ENCODE peak calls at places on chromosome X, in four cellular contexts. J, C, E and A are unnamed samples.

GRCh38 chrX:76202471-76202870 is 29.6 kb downstream of the PBDC1 start:
- DNase-seq in C (no peak), J (no peak), E (no peak), A (no peak)

GRCh38 chrX:123340691-123341090 is 156.6 kb downstream of the GRIA3 start:
- DNase-seq in J (no peak), E (no peak), C (no peak), A (no peak)

GRCh38 chrX:49978191-49978590 is 55.8 kb downstream of the CLCN5 start:
- DNase-seq in E (no peak), J (no peak), C (no peak), A (no peak)

GRCh38 chrX:16852617-16853179 is 17.5 kb downstream of the RBBP7 start:
- DNase-seq in C (no peak), J (no peak), E (no peak), A (no peak)

GRCh38 chrX:107825698-107826285 is at the start of gene MID2:
- DNase-seq in C (peak; percentile 23), J (peak; percentile 9), E (peak; percentile 67), A (peak; percentile 25)

GRCh38 chrX:55167124-55167523 is 53.0 kb upstream of the PAGE5 start:
- DNase-seq in C (no peak), E (no peak), J (no peak), A (no peak)

GRCh38 chrX:19964017-19964710 is 26.7 kb downstream of the BCLAF3 start:
- DNase-seq in J (peak; percentile 0), E (peak; percentile 53), C (peak; percentile 9), A (no peak)

GRCh38 chrX:19728915-19729314 is 158.5 kb downstream of the SH3KBP1 start:
- DNase-seq in E (no peak), C (no peak), J (no peak), A (no peak)

GRCh38 chrX:104428231-104428630 is 137.8 kb upstream of the IL1RAPL2 start:
- DNase-seq in J (no peak), E (no peak), C (no peak), A (no peak)

GRCh38 chrX:10039821-10040793 is 72.9 kb downstream of the CLDN34 start:
- DNase-seq in E (no peak), J (no peak), C (no peak), A (no peak)